ENCODE peak calls at places on chromosomes 3 and 15, in eight cellular contexts. K is HAP-1, Q is epithelial cell of esophagus, V is AG09309, F is neuronal stem cell, J is heart right ventricle, M is brain microvascular endothelial cell, L is GM23248. P is an unnamed sample.
A peak's percentile ranks its signal among the peaks of the same experiment; 100 is the strongest.

GRCh38 chr15:83108266-83109219 is 1.1 kb downstream of the TM6SF1 start:
- DNase-seq in K (peak; percentile 33), Q (peak; percentile 42), V (no peak), F (no peak), J (peak; percentile 51), M (no peak), L (peak; percentile 15), P (no peak)

GRCh38 chr3:151459360-151459759 is 1.5 kb downstream of the IGSF10 start:
- DNase-seq in K (no peak), Q (no peak), V (no peak), F (no peak), J (no peak), M (no peak), L (no peak), P (no peak)

GRCh38 chr15:60316961-60317360 is 80.8 kb downstream of the ANXA2 start:
- DNase-seq in K (no peak), Q (peak; percentile 94), V (no peak), F (no peak), J (no peak), M (no peak), L (no peak), P (peak; percentile 69)

GRCh38 chr3:107629556-107629955 is 106.8 kb downstream of the BBX start:
- DNase-seq in K (no peak), Q (no peak), V (peak; percentile 17), F (no peak), J (no peak), M (no peak), L (no peak), P (no peak)

GRCh38 chr3:193520738-193521137 is 34.0 kb downstream of the ATP13A4 start:
- DNase-seq in K (no peak), Q (no peak), V (no peak), F (no peak), J (no peak), M (no peak), L (no peak), P (no peak)

GRCh38 chr3:95212117-95212516 is 1149.3 kb downstream of the NSUN3 start:
- DNase-seq in K (no peak), Q (no peak), V (no peak), F (no peak), J (no peak), M (no peak), L (no peak), P (no peak)

GRCh38 chr15:79777916-79778315 is 118.9 kb downstream of the MTHFS start:
- DNase-seq in K (no peak), Q (no peak), V (no peak), F (no peak), J (no peak), M (no peak), L (no peak), P (no peak)

GRCh38 chr3:146166450-146167222 is 5.7 kb upstream of the PLOD2 start:
- DNase-seq in K (no peak), Q (peak; percentile 91), V (peak; percentile 90), F (no peak), J (no peak), M (peak; percentile 72), L (peak; percentile 96), P (peak; percentile 68)

GRCh38 chr3:165078293-165078692 is at the start of gene SI:
- DNase-seq in K (no peak), Q (no peak), V (no peak), F (no peak), J (no peak), M (no peak), L (no peak), P (no peak)

GRCh38 chr3:116473602-116474001 is 28.3 kb upstream of the LSAMP start:
- DNase-seq in K (no peak), Q (no peak), V (no peak), F (no peak), J (no peak), M (peak; percentile 24), L (peak; percentile 11), P (no peak)

GRCh38 chr15:70376031-70376928 is 278.6 kb upstream of the TLE3 start:
- DNase-seq in K (peak; percentile 6), Q (no peak), V (no peak), F (no peak), J (no peak), M (no peak), L (no peak), P (no peak)

GRCh38 chr15:73620078-73620477 is 13.1 kb downstream of the NPTN start:
- DNase-seq in K (no peak), Q (no peak), V (no peak), F (no peak), J (no peak), M (no peak), L (no peak), P (no peak)

GRCh38 chr3:161890147-161890625 is 393.6 kb downstream of the OTOL1 start:
- DNase-seq in K (no peak), Q (peak; percentile 96), V (peak; percentile 99), F (no peak), J (no peak), M (peak; percentile 100), L (peak; percentile 93), P (no peak)

GRCh38 chr3:192010490-192010889 is 549.5 kb downstream of the PYDC2 start:
- DNase-seq in K (no peak), Q (no peak), V (no peak), F (no peak), J (no peak), M (no peak), L (no peak), P (no peak)

GRCh38 chr3:183287301-183287971 is 34.4 kb downstream of the B3GNT5 start:
- DNase-seq in K (no peak), Q (peak; percentile 94), V (peak; percentile 88), F (no peak), J (no peak), M (peak; percentile 89), L (peak; percentile 95), P (no peak)

GRCh38 chr15:88913850-88914169 is 631 bp upstream of the MFGE8 start:
- DNase-seq in K (no peak), Q (no peak), V (no peak), F (no peak), J (no peak), M (no peak), L (no peak), P (no peak)
- H3K4me3 ChIP-seq in K (peak overlapping the region; percentile 67), Q (peak overlapping the region; percentile 63), V (no peak overlapping the region), F (no peak overlapping the region), J (peak overlapping the region; percentile 71), M (peak overlapping the region; percentile 76), L (peak overlapping the region; percentile 91), P (no peak overlapping the region)

GRCh38 chr3:65538101-65538500 is 500.6 kb downstream of the MAGI1 start:
- DNase-seq in K (no peak), Q (no peak), V (no peak), F (no peak), J (no peak), M (no peak), L (no peak), P (no peak)

GRCh38 chr3:65535260-65535659 is 503.5 kb downstream of the MAGI1 start:
- DNase-seq in K (no peak), Q (no peak), V (no peak), F (no peak), J (no peak), M (no peak), L (no peak), P (no peak)

GRCh38 chr3:65537109-65537508 is 501.6 kb downstream of the MAGI1 start:
- DNase-seq in K (no peak), Q (no peak), V (no peak), F (no peak), J (no peak), M (no peak), L (no peak), P (no peak)

GRCh38 chr3:65534825-65535224 is 503.9 kb downstream of the MAGI1 start:
- DNase-seq in K (no peak), Q (no peak), V (no peak), F (no peak), J (no peak), M (no peak), L (no peak), P (no peak)

DNA sequence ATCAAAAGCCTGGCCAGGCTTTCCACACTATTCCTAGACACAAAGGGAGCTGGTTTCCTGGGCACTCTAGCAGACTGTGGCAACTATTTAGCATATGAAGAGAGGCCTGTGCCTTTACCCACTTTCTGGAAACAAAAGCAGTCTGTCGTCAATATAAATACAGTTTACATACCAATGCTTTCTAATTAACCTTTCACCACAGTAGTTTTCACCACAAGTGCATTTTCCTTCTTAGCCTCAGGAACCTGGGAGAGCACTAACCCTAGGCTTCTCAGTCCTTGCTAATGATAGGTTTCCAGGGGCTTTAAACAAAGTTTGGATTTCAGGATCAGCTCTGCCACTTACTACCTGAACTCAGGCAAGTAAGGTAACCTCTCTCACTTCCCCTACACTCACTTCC is 499.1 kb downstream of the MAGI1 start:
- DNase-seq in K (peak; percentile 55), Q (no peak), V (no peak), F (no peak), J (no peak), M (no peak), L (no peak), P (no peak)
- H3K4me3 ChIP-seq in K (no peak overlapping the region), Q (no peak overlapping the region), V (no peak overlapping the region), F (no peak overlapping the region), J (no peak overlapping the region), M (no peak overlapping the region), L (no peak overlapping the region), P (no peak overlapping the region)

DNA sequence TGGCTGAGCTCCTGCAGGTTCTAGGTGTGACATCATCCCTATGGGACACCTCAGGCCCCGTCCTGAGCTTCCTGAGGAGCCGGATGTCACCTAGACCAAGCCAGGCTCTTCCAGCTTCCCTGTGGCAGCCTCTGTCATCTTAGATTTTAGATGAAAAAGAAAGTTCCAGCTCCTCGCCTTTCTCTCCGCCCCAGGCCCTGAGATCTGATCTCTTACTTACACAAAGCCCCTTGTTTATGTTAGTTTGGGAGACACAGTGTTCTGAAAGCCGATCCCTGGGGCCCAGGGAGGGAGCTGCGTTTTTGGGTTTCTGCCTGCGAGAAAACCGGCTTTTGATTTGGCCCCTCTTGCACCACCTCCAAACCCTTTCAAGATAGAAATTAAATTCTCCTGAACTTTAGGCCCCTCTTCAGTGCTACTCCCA is 40.2 kb upstream of the FAM107A start:
- DNase-seq in K (peak; percentile 21), Q (no peak), V (no peak), F (no peak), J (no peak), M (no peak), L (no peak), P (no peak)
- H3K4me3 ChIP-seq in K (no peak overlapping the region), Q (no peak overlapping the region), V (no peak overlapping the region), F (no peak overlapping the region), J (no peak overlapping the region), M (no peak overlapping the region), L (no peak overlapping the region), P (no peak overlapping the region)

GRCh38 chr15:68790910-68791309 is 29.8 kb downstream of the ANP32A start:
- DNase-seq in K (no peak), Q (no peak), V (no peak), F (no peak), J (no peak), M (no peak), L (no peak), P (no peak)

GRCh38 chr15:68787609-68788264 is 33.0 kb downstream of the ANP32A start:
- DNase-seq in K (no peak), Q (peak; percentile 84), V (no peak), F (no peak), J (no peak), M (no peak), L (no peak), P (no peak)

GRCh38 chr15:68789921-68790575 is 30.6 kb downstream of the ANP32A start:
- DNase-seq in K (no peak), Q (no peak), V (peak; percentile 37), F (no peak), J (peak; percentile 18), M (peak; percentile 53), L (peak; percentile 21), P (no peak)

GRCh38 chr15:68788265-68788624 is 32.5 kb downstream of the ANP32A start:
- DNase-seq in K (no peak), Q (no peak), V (no peak), F (no peak), J (no peak), M (no peak), L (no peak), P (no peak)

GRCh38 chr15:68789041-68789920 is 31.4 kb downstream of the ANP32A start:
- DNase-seq in K (no peak), Q (peak; percentile 44), V (no peak), F (no peak), J (no peak), M (no peak), L (no peak), P (no peak)
- H3K4me3 ChIP-seq in K (no peak overlapping the region), Q (no peak overlapping the region), V (no peak overlapping the region), F (no peak overlapping the region), J (no peak overlapping the region), M (no peak overlapping the region), L (no peak overlapping the region), P (no peak overlapping the region)

P was measured in keratinocyte.